ENCODE peak calls at places on chromosomes 13 and 19, in four cellular contexts. U is H1, B is SK-N-SH, F is stomach. N is an unnamed sample.

GRCh38 chr13:97810152-97810551 is 143.3 kb upstream of the IPO5 start:
- DNase-seq in U (no peak), B (peak; percentile 21), F (no peak), N (no peak)

GRCh38 chr19:42022616-42023015 is 28.6 kb upstream of the ATP1A3 start:
- DNase-seq in U (no peak), B (no peak), F (no peak), N (no peak)

GRCh38 chr13:90770334-90770733 is 577.2 kb upstream of the MIR17HG start:
- DNase-seq in U (no peak), B (peak; percentile 6), F (no peak), N (no peak)

GRCh38 chr19:9709305-9709704 is 34.4 kb upstream of the ZNF562 start:
- DNase-seq in U (no peak), B (no peak), F (no peak), N (peak; percentile 10)

GRCh38 chr13:44734204-44734707 is 158.1 kb upstream of the TSC22D1 start:
- DNase-seq in U (no peak), B (peak; percentile 77), F (peak; percentile 91), N (no peak)

GRCh38 chr13:63288576-63288975 is 1872.9 kb upstream of the PCDH20 start:
- DNase-seq in U (no peak), B (no peak), F (no peak), N (no peak)

GRCh38 chr13:30932481-30933333 is at the start of gene TEX26:
- DNase-seq in U (peak; percentile 86), B (no peak), F (no peak), N (no peak)

GRCh38 chr19:4439243-4439642 is 18.4 kb downstream of the UBXN6 start:
- DNase-seq in U (no peak), B (no peak), F (no peak), N (no peak)

GRCh38 chr19:4930664-4931063 is 21.4 kb downstream of the UHRF1 start:
- DNase-seq in U (no peak), B (no peak), F (no peak), N (no peak)

GRCh38 chr13:49240017-49240416 is 7.7 kb upstream of the CDADC1 start:
- DNase-seq in U (no peak), B (no peak), F (no peak), N (no peak)

DNA sequence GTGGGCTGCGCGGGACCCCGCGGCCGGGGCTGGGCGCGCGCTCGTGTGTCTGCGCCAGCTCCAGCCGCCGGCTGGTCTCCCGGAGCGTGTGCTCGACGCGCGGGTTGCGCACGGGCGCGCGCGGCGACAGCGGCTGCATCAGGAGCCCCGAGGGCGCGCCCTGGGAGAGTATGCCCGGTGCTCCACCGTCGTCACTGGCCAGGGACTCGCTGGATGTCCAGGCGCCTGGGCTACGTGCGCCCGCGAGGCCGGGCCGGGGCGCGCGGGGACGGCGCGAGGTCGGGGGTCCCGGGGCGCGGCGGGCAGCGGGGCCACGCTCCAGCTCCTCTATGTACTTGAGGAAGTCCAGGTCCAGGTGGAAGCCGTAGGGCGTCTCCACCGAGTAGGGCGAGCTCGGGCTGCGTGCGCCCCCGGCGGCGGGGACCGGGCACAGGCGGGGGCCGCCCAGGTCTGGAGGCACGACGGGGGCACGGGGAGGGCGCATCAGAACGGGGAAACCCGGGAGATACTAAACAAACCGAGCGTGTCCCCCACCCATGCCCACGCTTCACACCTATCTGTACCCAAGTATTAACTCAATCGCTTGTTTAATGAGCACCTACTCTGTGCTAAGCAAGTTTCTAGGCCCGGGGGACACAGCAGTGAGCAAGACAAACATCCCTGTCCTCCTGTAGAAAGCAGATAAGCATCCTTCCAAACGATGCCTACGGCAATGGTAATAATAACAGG is 7.6 kb downstream of the KANK3 start:
- DNase-seq in U (peak; percentile 81), B (peak; percentile 61), F (no peak), N (peak; percentile 20)
- TF ChIP-seq CTCF in U (peak; percentile 53), B (peak; percentile 29), F (no peak), N (no peak)

GRCh38 chr13:32737679-32738078 is 151.4 kb downstream of the PDS5B start:
- DNase-seq in U (no peak), B (no peak), F (no peak), N (no peak)
- H3K36me3 ChIP-seq in U (no peaks in the 10 kb centered on the region), B (peaks cover 55% of the 10 kb centered on the region), F (peaks cover 7% of the 10 kb centered on the region), N (no peaks in the 10 kb centered on the region)

GRCh38 chr13:79289557-79289956 is 116.5 kb downstream of the RBM26 start:
- DNase-seq in U (no peak), B (no peak), F (no peak), N (no peak)
- TF ChIP-seq EP300 in U (no peak), B (no peak), F (no peak), N (no peak)

DNA sequence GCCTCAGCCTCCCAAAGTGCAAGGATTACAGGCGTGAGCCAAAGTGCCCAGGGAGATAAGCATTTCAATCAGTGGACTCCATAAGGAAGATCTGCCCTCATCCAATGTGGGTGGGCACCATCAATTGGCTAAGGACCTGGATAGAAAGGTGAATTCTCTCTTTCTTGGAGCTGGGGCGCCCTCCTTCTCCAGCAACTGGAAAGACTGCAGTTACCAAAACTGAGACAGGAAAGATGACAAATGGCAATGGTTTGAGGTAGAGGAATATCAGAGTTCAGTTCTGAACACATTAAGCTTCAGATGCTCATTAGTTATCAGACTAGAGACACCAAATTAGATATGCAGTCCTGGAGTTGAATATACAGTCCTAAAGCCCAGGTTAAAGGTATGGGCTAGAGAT is 10.5 kb upstream of the ELF1 start:
- DNase-seq in U (no peak), B (no peak), F (no peak), N (no peak)
- TF ChIP-seq CTCF in U (peak; percentile 71), B (no peak), F (no peak), N (no peak)

GRCh38 chr19:17734146-17734545 is 14.9 kb downstream of the MAP1S start:
- DNase-seq in U (no peak), B (peak; percentile 12), F (no peak), N (no peak)
- H3K36me3 ChIP-seq in U (peaks cover 13% of the 10 kb centered on the region), B (peaks cover 32% of the 10 kb centered on the region), F (peaks cover 94% of the 10 kb centered on the region), N (peaks cover 19% of the 10 kb centered on the region)

GRCh38 chr13:48160879-48161278 is 66.0 kb upstream of the MED4 start:
- DNase-seq in U (no peak), B (no peak), F (no peak), N (no peak)

GRCh38 chr13:48163066-48163465 is 68.2 kb upstream of the MED4 start:
- DNase-seq in U (no peak), B (no peak), F (no peak), N (no peak)

GRCh38 chr13:48162182-48162581 is 67.3 kb upstream of the MED4 start:
- DNase-seq in U (no peak), B (no peak), F (no peak), N (no peak)

GRCh38 chr13:48159436-48160225 is 64.7 kb upstream of the MED4 start:
- DNase-seq in U (no peak), B (no peak), F (no peak), N (no peak)

DNA sequence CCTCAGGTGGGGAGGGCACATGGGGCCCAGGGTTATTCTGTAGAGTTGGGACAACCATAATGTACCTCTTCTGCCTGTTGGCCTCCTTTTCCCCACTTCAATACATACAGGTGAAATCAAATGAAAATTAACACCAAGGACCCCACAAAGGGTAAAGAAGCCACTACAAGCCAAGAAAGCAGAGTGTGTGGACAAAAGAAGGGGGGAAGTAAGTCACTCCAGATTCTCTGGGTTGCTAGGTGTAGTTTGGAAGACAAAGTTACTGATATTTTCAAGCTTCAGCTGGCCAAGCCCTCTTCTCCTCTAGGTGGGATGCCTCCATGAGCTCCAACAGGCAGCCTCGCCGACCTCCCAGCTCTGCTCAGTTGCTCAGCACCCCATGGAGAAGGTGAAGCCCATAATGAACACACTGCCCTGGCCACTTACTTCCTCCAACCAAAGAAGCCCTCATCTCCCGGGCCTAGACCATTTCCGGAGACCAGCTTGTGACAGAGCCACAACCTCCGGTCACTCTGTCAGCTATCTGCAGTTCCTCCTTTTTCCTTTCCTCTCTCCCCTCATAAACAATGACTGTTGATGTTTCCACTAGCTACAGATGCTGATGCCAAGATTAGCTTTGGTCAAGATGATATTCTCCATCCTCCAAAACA is 66.8 kb upstream of the MED4 start:
- DNase-seq in U (no peak), B (no peak), F (peak; percentile 36), N (peak; percentile 26)
- TF ChIP-seq EP300 in U (no peak), B (no peak), F (no peak), N (no peak)

DNA sequence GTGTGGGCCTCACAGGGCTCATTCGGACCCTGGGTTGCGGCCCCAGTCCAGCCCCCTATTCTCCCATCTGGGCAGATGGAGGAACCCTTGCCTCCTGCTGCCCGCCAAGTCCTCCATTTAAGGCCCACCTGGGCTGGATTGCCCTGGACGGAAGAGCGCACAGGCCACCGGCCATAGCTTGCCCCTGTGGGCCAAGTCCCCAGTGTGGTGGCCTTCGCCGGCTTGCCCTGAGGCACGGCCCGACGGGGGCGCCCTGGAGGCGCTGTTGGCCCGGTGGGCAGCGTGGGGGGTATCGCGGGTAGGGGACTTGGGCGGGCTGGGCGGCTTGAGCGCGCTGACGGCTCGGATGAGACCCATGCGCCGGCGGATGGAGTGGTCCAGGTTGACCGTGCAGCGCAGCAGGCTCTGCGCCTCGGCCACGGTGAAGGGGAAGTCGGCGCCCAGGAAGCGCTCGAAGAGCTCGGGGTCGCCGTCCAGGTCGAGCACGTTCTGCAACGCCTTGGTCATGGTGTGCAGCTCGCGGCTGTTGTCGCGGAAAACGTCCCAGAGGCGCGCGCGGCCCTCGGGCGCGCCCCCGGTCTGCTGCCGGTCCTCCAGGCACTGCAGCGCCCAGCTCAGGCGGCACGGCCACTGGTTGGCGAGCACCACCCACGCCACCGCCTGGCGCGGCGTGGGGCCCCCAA is 8.8 kb downstream of the NKPD1 start:
- DNase-seq in U (no peak), B (no peak), F (no peak), N (no peak)
- TF ChIP-seq CTCF in U (peak; percentile 31), B (no peak), F (no peak), N (no peak)

GRCh38 chr19:54201172-54201701 is 579 bp downstream of the RPS9 start:
- DNase-seq in U (no peak), B (no peak), F (no peak), N (no peak)
- H3K36me3 ChIP-seq in U (peaks cover 34% of the 10 kb centered on the region), B (peaks cover 54% of the 10 kb centered on the region), F (peaks cover 46% of the 10 kb centered on the region), N (no peaks in the 10 kb centered on the region)

GRCh38 chr13:69857188-69857821 is 250.3 kb upstream of the ATXN8OS start:
- DNase-seq in U (no peak), B (peak; percentile 7), F (no peak), N (no peak)

DNA sequence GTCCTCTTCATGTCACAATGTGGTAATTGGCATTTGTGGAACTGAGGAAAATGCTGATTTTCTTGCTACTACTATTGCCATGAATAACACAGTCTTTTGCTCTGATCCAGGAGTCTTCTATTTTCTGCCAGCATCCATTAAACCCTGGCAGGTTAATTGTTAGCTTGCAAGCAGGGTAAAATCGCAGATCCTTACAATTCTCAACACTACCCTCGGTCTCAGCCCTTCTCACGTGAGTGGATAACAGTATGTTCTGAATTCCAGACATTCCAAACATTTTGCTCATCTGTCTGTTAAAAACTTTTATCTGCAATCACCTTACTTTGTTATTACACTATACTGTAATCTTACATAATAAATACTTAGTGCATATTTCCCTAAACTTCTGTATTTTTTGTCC is 251.3 kb upstream of the ATXN8OS start:
- DNase-seq in U (no peak), B (no peak), F (no peak), N (no peak)
- TF ChIP-seq EP300 in U (no peak), B (no peak), F (no peak), N (no peak)